ENCODE peak calls at places on chromosomes 11 and 22, in seven cellular contexts. U is tibial nerve, V is transverse colon, Z is sigmoid colon, W is A549, X is stomach, N is H1. K is an unnamed sample. For H3K4me1, the result is how much of the 10 kb centered on the place peaks cover.

GRCh38 chr11:122977455-122978302 is 4.0 kb downstream of the BSX start:
- DNase-seq in U (no peak), V (no peak), Z (peak), W (no peak), X (no peak), N (no peak), K (no peak)

GRCh38 chr11:128603752-128604472 is 16.6 kb upstream of the ETS1 start:
- DNase-seq in U (no peak), V (no peak), Z (no peak), W (no peak), X (no peak), N (no peak), K (no peak)

GRCh38 chr11:8373519-8374432 is 110.1 kb upstream of the LMO1 start:
- DNase-seq in U (no peak), V (no peak), Z (peak), W (no peak), X (no peak), N (no peak), K (no peak)

GRCh38 chr11:117509543-117509942 is 181.9 kb downstream of the CEP164 start:
- DNase-seq in U (no peak), V (no peak), Z (no peak), W (no peak), X (no peak), N (no peak), K (no peak)

GRCh38 chr11:23778971-23779370 is 717.9 kb upstream of the LUZP2 start:
- DNase-seq in U (no peak), V (no peak), Z (no peak), W (no peak), X (no peak), N (no peak), K (no peak)

GRCh38 chr11:1557168-1557884 is 14.7 kb downstream of the DUSP8 start:
- DNase-seq in U (no peak), V (no peak), Z (no peak), W (no peak), X (no peak), N (no peak), K (no peak)

GRCh38 chr11:117633976-117634755 is 162.8 kb downstream of the DSCAML1 start:
- DNase-seq in U (no peak), V (no peak), Z (peak), W (no peak), X (no peak), N (no peak), K (no peak)

GRCh38 chr11:133506023-133506422 is 26.3 kb downstream of the OPCML start:
- DNase-seq in U (no peak), V (no peak), Z (no peak), W (no peak), X (no peak), N (no peak), K (no peak)

GRCh38 chr11:112962854-112963367 is 1.7 kb downstream of the NCAM1 start:
- DNase-seq in U (no peak), V (peak), Z (peak), W (no peak), X (peak), N (no peak), K (peak)

GRCh38 chr22:39264344-39265116 is 19.7 kb upstream of the PDGFB start:
- DNase-seq in U (peak), V (peak), Z (peak), W (no peak), X (no peak), N (no peak), K (no peak)

GRCh38 chr11:120514541-120515121 is 3.1 kb downstream of the GRIK4 start:
- DNase-seq in U (no peak), V (no peak), Z (peak), W (no peak), X (no peak), N (no peak), K (no peak)

GRCh38 chr11:78649361-78650215 is 74.9 kb upstream of the NARS2 start:
- DNase-seq in U (no peak), V (no peak), Z (no peak), W (no peak), X (no peak), N (no peak), K (no peak)

GRCh38 chr11:1283906-1284305 is 25.5 kb downstream of the TOLLIP start:
- DNase-seq in U (no peak), V (no peak), Z (no peak), W (no peak), X (no peak), N (no peak), K (no peak)

GRCh38 chr11:62546244-62546936 is at the start of gene AHNAK:
- DNase-seq in U (peak), V (peak), Z (peak), W (peak), X (peak), N (no peak), K (peak)
- H3K27ac ChIP-seq in U (peak), V (peak), Z (peak), W (peak), X (peak), N (no peak), K (peak)

DNA sequence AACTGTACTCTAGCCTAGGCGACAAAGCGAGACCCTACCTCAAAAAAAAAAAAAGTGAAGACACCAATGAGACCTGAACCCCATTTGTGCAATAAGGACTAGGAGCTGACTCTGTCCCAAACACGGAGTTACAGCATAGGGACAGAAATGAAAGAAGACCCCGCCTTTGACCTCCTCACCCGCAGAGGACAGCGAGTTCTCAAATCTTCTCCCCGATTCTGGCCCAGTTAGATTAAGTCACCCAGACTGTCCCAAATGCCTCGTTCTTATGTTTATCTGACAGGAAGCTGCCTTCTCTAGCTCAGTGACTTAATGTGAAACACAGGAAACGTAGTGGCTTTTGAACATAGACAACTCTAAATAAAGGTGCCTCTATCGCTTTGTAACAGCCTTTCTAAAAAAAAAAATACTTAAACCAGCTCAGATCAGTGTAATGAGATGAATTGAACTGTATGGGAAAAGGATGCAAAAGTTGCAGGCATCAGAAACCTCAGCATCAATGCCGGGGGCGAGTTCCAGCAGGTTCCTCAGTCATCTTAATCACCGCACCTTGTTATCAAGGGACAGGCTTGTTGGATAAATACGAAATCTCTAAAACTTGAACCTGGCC is 10.6 kb downstream of the MYH9 start:
- DNase-seq in U (no peak), V (no peak), Z (no peak), W (no peak), X (no peak), N (no peak), K (no peak)
- H3K4me1 ChIP-seq in U (half or more), V (half or more), Z (half or more), W (half or more), X (half or more), N (under half), K (under half)

GRCh38 chr11:86459682-86460460 is 85.2 kb downstream of the CCDC81 start:
- DNase-seq in U (no peak), V (no peak), Z (no peak), W (peak), X (peak), N (peak), K (peak)
- TF ChIP-seq EP300 in U (peak), V (no peak), Z (no peak), W (peak), X (no peak), N (no peak), K (no peak)

DNA sequence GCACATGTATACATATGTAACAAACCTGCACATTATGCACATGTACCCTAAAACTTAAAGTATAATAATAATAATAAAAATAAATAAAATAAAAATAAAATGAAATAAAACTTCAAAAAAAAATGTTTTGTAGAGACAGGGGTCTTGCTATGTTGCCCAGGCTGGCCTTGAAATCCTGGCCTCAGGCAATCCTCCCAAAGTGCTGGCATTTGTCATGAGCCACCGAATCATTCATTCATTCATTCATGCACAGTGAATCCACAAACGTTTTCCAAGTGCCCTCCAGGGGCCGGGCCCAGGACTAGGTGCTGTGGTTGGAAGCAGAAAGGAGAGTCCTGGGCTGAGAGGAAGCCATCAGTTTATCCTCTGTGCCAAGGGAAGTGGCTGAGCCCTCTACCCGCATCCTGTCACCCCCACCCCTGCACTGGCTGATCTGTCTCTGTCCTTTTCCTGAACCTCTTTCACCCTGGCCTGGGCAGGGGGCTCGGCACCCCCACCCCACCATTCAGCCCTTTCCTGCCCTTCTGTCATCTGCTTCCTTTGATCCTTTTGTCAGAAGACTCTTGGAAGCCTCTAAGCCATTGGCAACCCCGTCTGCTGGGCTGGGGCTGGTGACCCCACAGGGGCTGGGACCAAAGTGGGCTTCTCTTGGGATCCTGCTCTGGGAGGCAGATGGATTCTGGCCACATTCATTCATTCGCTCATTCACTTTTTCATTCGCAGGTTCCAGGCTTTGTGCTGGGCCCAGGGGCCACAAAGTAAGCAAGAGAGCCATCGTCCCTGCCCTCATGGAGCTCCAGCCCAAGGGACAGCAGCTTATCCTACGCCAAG is 84.3 kb downstream of the IGLL1 start:
- DNase-seq in U (no peak), V (no peak), Z (no peak), W (no peak), X (no peak), N (no peak), K (no peak)
- H3K27ac ChIP-seq in U (no peak), V (no peak), Z (no peak), W (no peak), X (no peak), N (no peak), K (no peak)

GRCh38 chr22:46086577-46087335 is 63.6 kb upstream of the PPARA start:
- DNase-seq in U (peak), V (no peak), Z (peak), W (no peak), X (peak), N (no peak), K (peak)
- H3K4me1 ChIP-seq in U (half or more), V (half or more), Z (half or more), W (half or more), X (half or more), N (under half), K (under half)

GRCh38 chr11:63680842-63681207 is 475 bp upstream of the RTN3 start:
- DNase-seq in U (no peak), V (no peak), Z (no peak), W (no peak), X (no peak), N (no peak), K (no peak)
- TF ChIP-seq EP300 in U (no peak), V (no peak), Z (no peak), W (no peak), X (no peak), N (no peak), K (no peak)